ENCODE peak calls at places on chromosome 19, in seven cellular contexts. Z, B, P, C, M, E and V are unnamed samples.

GRCh38 chr19:49555600-49556411 is 24.6 kb downstream of the NOSIP start:
- DNase-seq in Z (peak), B (no peak), P (no peak), C (peak), M (peak), E (peak), V (peak)

GRCh38 chr19:1657632-1658445 is 5.4 kb upstream of the TCF3 start:
- DNase-seq in Z (no peak), B (no peak), P (peak), C (no peak), M (peak), E (no peak), V (no peak)

GRCh38 chr19:8615813-8616596 is 5.5 kb upstream of the ADAMTS10 start:
- DNase-seq in Z (peak), B (no peak), P (no peak), C (peak), M (no peak), E (peak), V (peak)

GRCh38 chr19:4575267-4575793 is 15.8 kb upstream of the SEMA6B start:
- DNase-seq in Z (peak), B (no peak), P (no peak), C (peak), M (peak), E (peak), V (peak)

GRCh38 chr19:1626417-1627010 is 21.3 kb upstream of the UQCR11 start:
- DNase-seq in Z (no peak), B (no peak), P (no peak), C (no peak), M (no peak), E (no peak), V (no peak)

GRCh38 chr19:46240693-46241092 is 11.2 kb downstream of the IGFL1 start:
- DNase-seq in Z (no peak), B (no peak), P (no peak), C (no peak), M (no peak), E (no peak), V (no peak)

GRCh38 chr19:38975861-38976271 is 324 bp upstream of the FBXO17 start:
- DNase-seq in Z (peak), B (no peak), P (no peak), C (peak), M (no peak), E (peak), V (peak)

GRCh38 chr19:8393192-8393870 is 3.2 kb downstream of the RAB11B start:
- DNase-seq in Z (no peak), B (no peak), P (no peak), C (no peak), M (no peak), E (no peak), V (no peak)

GRCh38 chr19:19997656-19998268 is 41.5 kb downstream of the ZNF682 start:
- DNase-seq in Z (peak), B (no peak), P (peak), C (no peak), M (no peak), E (no peak), V (peak)

DNA sequence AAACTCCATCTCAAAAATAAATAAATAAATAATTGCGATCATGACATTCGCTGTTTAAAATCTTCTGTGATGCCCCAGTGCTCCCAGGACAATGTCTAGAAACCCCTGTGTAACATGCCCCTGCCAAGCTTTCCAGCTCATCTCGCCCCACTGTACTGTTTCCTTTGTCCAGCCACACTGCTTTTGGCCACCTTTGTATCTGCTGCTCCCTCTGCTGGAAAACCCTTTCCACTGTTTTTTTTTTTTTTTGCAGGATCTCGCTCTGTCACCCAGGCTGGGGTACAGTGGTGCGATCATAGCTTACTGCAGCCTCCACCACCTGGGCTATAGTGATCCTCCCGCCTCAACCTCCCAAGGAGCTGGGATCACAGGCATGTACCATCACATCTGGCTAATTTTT is 7.5 kb downstream of the PLAUR start:
- DNase-seq in Z (no peak), B (no peak), P (no peak), C (no peak), M (no peak), E (peak), V (peak)
- TF ChIP-seq CTCF in Z (no peak), B (no peak), P (no peak), C (peak), M (no peak), E (peak), V (peak)

GRCh38 chr19:12946092-12946845 is 607 bp downstream of the RAD23A start:
- DNase-seq in Z (peak), B (no peak), P (peak), C (peak), M (peak), E (peak), V (peak)

GRCh38 chr19:12943437-12944044 is 2.1 kb upstream of the RAD23A start:
- DNase-seq in Z (no peak), B (no peak), P (no peak), C (no peak), M (no peak), E (no peak), V (no peak)

GRCh38 chr19:12940897-12941296 is 2.5 kb downstream of the CALR start:
- DNase-seq in Z (no peak), B (no peak), P (no peak), C (no peak), M (no peak), E (no peak), V (no peak)

GRCh38 chr19:12945479-12946091 is at the start of gene RAD23A:
- DNase-seq in Z (peak), B (peak), P (peak), C (peak), M (peak), E (peak), V (peak)

GRCh38 chr19:12944064-12944674 is 1.5 kb upstream of the RAD23A start:
- DNase-seq in Z (no peak), B (no peak), P (no peak), C (no peak), M (no peak), E (no peak), V (no peak)
- H3K4me3 ChIP-seq in Z (no peak), B (no peak), P (no peak), C (no peak), M (no peak), E (no peak), V (peak)

DNA sequence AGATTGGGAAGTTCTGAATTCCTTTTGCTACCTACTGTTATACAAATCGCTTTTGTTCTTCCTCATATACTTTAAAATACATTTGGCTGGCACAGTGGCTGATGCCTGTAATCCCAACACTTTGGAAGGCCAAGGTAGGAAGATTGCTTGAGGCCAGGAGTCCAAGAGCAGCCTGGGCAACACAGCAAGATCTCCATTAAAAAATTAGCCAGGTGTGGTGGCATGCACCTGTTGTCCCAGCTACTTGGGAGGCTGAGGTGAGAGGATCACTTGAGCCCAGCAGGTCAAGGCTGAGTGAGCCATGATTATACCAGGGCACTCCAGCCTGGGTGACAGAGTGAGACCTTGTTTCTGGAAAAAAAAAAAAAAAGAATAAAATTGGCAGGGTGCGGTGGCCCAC is 34.4 kb upstream of the CXCL17 start:
- DNase-seq in Z (no peak), B (no peak), P (no peak), C (no peak), M (no peak), E (no peak), V (peak)
- H3K27ac ChIP-seq in Z (no peak), B (no peak), P (no peak), C (no peak), M (no peak), E (no peak), V (no peak)

GRCh38 chr19:34577056-34577455 is 95.5 kb downstream of the WTIP start:
- DNase-seq in Z (no peak), B (no peak), P (no peak), C (no peak), M (no peak), E (no peak), V (no peak)
- TF ChIP-seq CTCF in Z (no peak), B (no peak), P (no peak), C (no peak), M (no peak), E (no peak), V (no peak)

DNA sequence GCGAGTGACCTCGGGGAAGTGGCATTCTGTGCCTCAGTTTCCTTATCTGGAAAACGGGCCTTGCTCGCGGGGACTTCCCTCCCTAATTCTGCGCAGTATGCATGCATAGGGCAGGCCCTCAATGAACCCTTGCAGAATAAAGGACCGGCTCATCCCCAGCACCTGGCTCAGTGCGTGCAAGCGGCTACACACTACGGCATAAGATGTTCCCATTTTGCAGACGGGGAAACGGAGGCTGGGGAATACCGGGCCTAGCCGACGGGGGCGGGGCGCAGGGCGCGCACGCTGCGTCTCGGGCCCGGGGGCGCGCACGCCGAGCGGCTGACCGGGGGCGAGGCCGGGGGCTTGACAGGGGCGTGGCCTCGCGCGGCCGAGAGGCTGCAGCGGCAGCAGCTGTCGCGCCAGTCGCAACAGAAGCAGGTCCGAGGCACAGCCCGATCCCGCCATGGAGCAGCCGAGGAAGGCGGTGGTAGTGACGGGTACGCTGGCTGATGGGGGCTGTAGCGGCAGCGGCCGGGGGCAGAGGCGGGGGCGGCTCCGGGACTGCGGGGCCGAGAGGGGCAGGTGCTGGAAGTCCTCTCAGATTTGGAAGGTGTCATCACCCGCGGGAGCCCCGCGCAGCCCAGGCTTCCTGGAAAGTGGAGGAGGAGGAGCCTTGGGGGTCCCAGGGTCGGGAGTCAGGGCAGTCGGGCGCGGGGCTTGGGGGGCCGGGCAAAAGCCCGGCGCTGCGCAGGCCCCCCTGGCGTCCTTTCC is at the start of gene PGPEP1:
- DNase-seq in Z (peak), B (peak), P (peak), C (peak), M (peak), E (peak), V (peak)
- H3K4me3 ChIP-seq in Z (peak), B (peak), P (peak), C (peak), M (peak), E (peak), V (peak)